ENCODE peak calls at places on chromosomes 16 and 17, in six cellular contexts. A, B, V, E, R and F are unnamed samples.

GRCh38 chr17:65220732-65221131 is 83.6 kb downstream of the RGS9 start:
- DNase-seq in A (no peak), B (no peak), V (peak; percentile 54), E (no peak), R (peak; percentile 95), F (peak; percentile 86)

GRCh38 chr17:42098747-42099399 is 600 bp upstream of the ZNF385C start:
- DNase-seq in A (peak; percentile 54), B (no peak), V (no peak), E (no peak), R (no peak), F (peak; percentile 76)

GRCh38 chr16:20878682-20879147 is 21.4 kb downstream of the DCUN1D3 start:
- DNase-seq in A (no peak), B (peak; percentile 64), V (no peak), E (no peak), R (no peak), F (no peak)

GRCh38 chr17:17515921-17516295 is 19.7 kb upstream of the RASD1 start:
- DNase-seq in A (no peak), B (no peak), V (peak; percentile 73), E (no peak), R (no peak), F (no peak)

GRCh38 chr16:88508376-88508867 is 55.3 kb downstream of the ZFPM1 start:
- DNase-seq in A (no peak), B (peak; percentile 54), V (no peak), E (no peak), R (no peak), F (no peak)

GRCh38 chr17:71163121-71163812 is 957.6 kb upstream of the SOX9 start:
- DNase-seq in A (no peak), B (peak; percentile 10), V (no peak), E (no peak), R (no peak), F (no peak)

GRCh38 chr16:87828071-87828971 is 41.0 kb downstream of the SLC7A5 start:
- DNase-seq in A (no peak), B (no peak), V (peak; percentile 32), E (no peak), R (no peak), F (no peak)

GRCh38 chr16:55567382-55567781 is 898 bp downstream of the CAPNS2 start:
- DNase-seq in A (no peak), B (peak; percentile 23), V (no peak), E (no peak), R (no peak), F (no peak)

GRCh38 chr17:66636111-66636510 is 198.8 kb upstream of the CACNG5 start:
- DNase-seq in A (no peak), B (no peak), V (no peak), E (no peak), R (no peak), F (no peak)

GRCh38 chr16:81830845-81831600 is 51.9 kb downstream of the PLCG2 start:
- DNase-seq in A (no peak), B (no peak), V (no peak), E (no peak), R (no peak), F (no peak)

GRCh38 chr17:30361766-30362279 is 16.9 kb upstream of the CPD start:
- DNase-seq in A (no peak), B (no peak), V (no peak), E (no peak), R (no peak), F (no peak)

GRCh38 chr16:55662641-55663040 is 6.9 kb downstream of the SLC6A2 start:
- DNase-seq in A (no peak), B (peak; percentile 62), V (no peak), E (no peak), R (peak; percentile 40), F (no peak)

GRCh38 chr17:927611-928461 is 51.7 kb downstream of the NXN start:
- DNase-seq in A (no peak), B (peak; percentile 82), V (peak; percentile 96), E (no peak), R (peak; percentile 94), F (peak; percentile 87)

GRCh38 chr16:71542377-71542776 is 16.2 kb downstream of the CHST4 start:
- DNase-seq in A (peak; percentile 44), B (peak; percentile 56), V (no peak), E (peak; percentile 69), R (peak; percentile 82), F (peak; percentile 93)

GRCh38 chr17:77693301-77693700 is 265.2 kb upstream of the TNRC6C start:
- DNase-seq in A (no peak), B (no peak), V (no peak), E (no peak), R (no peak), F (peak; percentile 47)

GRCh38 chr17:47875011-47875471 is 21.0 kb upstream of the SP2 start:
- DNase-seq in A (no peak), B (no peak), V (no peak), E (no peak), R (no peak), F (no peak)

GRCh38 chr16:89484088-89484501 is 6.3 kb downstream of the ANKRD11 start:
- DNase-seq in A (no peak), B (no peak), V (no peak), E (peak; percentile 82), R (no peak), F (no peak)

GRCh38 chr16:10661737-10662136 is 33.0 kb downstream of the TEKT5 start:
- DNase-seq in A (no peak), B (no peak), V (no peak), E (no peak), R (no peak), F (no peak)

GRCh38 chr17:12549499-12549901 is 116.2 kb upstream of the MYOCD start:
- DNase-seq in A (no peak), B (no peak), V (peak; percentile 78), E (no peak), R (peak; percentile 86), F (peak; percentile 63)

GRCh38 chr16:75263291-75263962 is 12.0 kb upstream of the BCAR1 start:
- DNase-seq in A (peak; percentile 12), B (peak; percentile 8), V (no peak), E (no peak), R (no peak), F (no peak)

GRCh38 chr16:75260856-75261589 is 9.6 kb upstream of the BCAR1 start:
- DNase-seq in A (peak; percentile 10), B (peak; percentile 8), V (no peak), E (no peak), R (no peak), F (peak; percentile 65)

GRCh38 chr16:75262104-75262799 is 10.8 kb upstream of the BCAR1 start:
- DNase-seq in A (peak; percentile 69), B (peak; percentile 76), V (no peak), E (no peak), R (no peak), F (peak; percentile 45)

GRCh38 chr16:75262800-75263127 is 11.3 kb upstream of the BCAR1 start:
- DNase-seq in A (no peak), B (peak; percentile 14), V (no peak), E (no peak), R (no peak), F (no peak)

DNA sequence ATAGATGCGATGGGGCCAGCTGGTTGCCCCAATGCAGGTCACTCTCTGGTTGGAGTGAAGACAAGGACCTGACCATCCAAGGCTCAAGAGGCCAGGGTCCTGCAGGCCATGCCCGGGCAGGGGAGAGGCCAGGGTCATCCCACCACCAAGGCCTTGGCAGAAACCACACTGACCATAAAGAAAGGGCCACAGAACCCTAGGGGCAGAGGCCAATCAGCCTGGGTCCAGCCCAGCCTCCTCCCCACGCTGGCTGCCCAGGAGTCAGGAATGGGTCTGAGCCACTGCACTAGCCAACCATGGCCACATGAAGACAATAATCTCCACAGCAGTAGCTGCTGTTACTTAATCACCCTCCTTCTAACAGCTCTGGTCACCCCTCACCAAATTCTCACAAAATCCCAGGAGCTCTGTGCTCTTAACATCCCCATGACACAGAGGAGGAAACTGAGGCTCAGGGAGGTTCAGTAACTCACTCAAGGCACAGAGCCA is 10.2 kb upstream of the BCAR1 start:
- DNase-seq in A (peak; percentile 6), B (no peak), V (no peak), E (no peak), R (no peak), F (no peak)
- H3K27me3 ChIP-seq in A (no peaks in the 10 kb centered on the region), B (no peaks in the 10 kb centered on the region), V (no peaks in the 10 kb centered on the region), E (peaks cover 3% of the 10 kb centered on the region), R (no peaks in the 10 kb centered on the region), F (no peaks in the 10 kb centered on the region)

GRCh38 chr17:39738568-39738901 is 797 bp downstream of the GRB7 start:
- DNase-seq in A (no peak), B (peak; percentile 69), V (no peak), E (peak; percentile 37), R (peak; percentile 79), F (peak; percentile 91)
- H3K4me3 ChIP-seq in A (no peak overlapping the region), B (peak overlapping the region; percentile 83), V (no peak overlapping the region), E (no peak overlapping the region), R (peak overlapping the region; percentile 68), F (peak overlapping the region; percentile 87)

GRCh38 chr16:53814791-53815190 is 110.8 kb downstream of the FTO start:
- DNase-seq in A (no peak), B (no peak), V (no peak), E (no peak), R (no peak), F (no peak)
- H3K4me1 ChIP-seq in A (peaks cover 27% of the 10 kb centered on the region), B (no peaks in the 10 kb centered on the region), V (peaks cover 30% of the 10 kb centered on the region), E (no peaks in the 10 kb centered on the region), R (no peaks in the 10 kb centered on the region), F (no peaks in the 10 kb centered on the region)

DNA sequence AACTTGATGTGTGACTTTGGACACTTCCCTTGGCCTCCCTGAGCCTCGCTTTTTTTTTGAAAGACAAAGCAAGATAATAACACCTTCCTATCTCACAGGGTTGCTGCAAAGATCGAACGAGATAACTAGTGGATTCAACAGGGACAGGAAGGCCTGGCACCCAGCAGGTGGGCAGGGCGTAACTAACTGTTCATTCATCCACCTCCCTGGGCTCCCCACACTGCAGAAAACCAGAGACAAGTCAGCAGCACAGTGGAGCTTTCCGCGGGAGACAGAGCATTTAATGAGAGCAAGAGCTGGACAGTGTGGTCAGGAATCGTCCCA is 28.7 kb downstream of the SLC13A5 start:
- DNase-seq in A (no peak), B (no peak), V (no peak), E (no peak), R (peak; percentile 87), F (peak; percentile 81)
- H3K27me3 ChIP-seq in A (peaks cover 83% of the 10 kb centered on the region), B (no peaks in the 10 kb centered on the region), V (no peaks in the 10 kb centered on the region), E (peaks cover 2% of the 10 kb centered on the region), R (no peaks in the 10 kb centered on the region), F (no peaks in the 10 kb centered on the region)

GRCh38 chr17:59335685-59336084 is 4.2 kb downstream of the YPEL2 start:
- DNase-seq in A (no peak), B (no peak), V (no peak), E (no peak), R (no peak), F (peak; percentile 59)

GRCh38 chr17:59331929-59332889 is 754 bp downstream of the YPEL2 start:
- DNase-seq in A (peak; percentile 78), B (peak; percentile 58), V (peak; percentile 40), E (peak; percentile 40), R (peak; percentile 58), F (peak; percentile 83)

GRCh38 chr17:59332890-59333377 is 1.5 kb downstream of the YPEL2 start:
- DNase-seq in A (no peak), B (peak; percentile 34), V (peak; percentile 30), E (no peak), R (no peak), F (no peak)

GRCh38 chr17:59331129-59331928 is at the start of gene YPEL2:
- DNase-seq in A (peak; percentile 100), B (peak; percentile 97), V (peak; percentile 83), E (peak; percentile 94), R (peak; percentile 99), F (peak; percentile 100)

GRCh38 chr17:59333845-59334244 is 2.4 kb downstream of the YPEL2 start:
- DNase-seq in A (no peak), B (no peak), V (no peak), E (no peak), R (no peak), F (no peak)
- H3K4me3 ChIP-seq in A (no peak overlapping the region), B (no peak overlapping the region), V (no peak overlapping the region), E (peak overlapping the region; percentile 89), R (no peak overlapping the region), F (peak overlapping the region; percentile 97)